ENCODE peak calls at places on chromosomes 13 and 19, in five cellular contexts. One of them, this sample, is unnamed.

GRCh38 chr13:52749446-52749845 is 9.8 kb upstream of the CNMD start:
- DNase-seq in HCT116: no peak
- DNase-seq in spleen: no peak
- DNase-seq in stomach: no peak
- DNase-seq in GM23338: no peak
- DNase-seq in this sample: no peak

GRCh38 chr19:4225902-4226301 is 3.4 kb upstream of the EBI3 start:
- DNase-seq in HCT116: no peak
- DNase-seq in GM23338: no peak
- DNase-seq in stomach: no peak
- DNase-seq in spleen: no peak
- DNase-seq in this sample: no peak

GRCh38 chr19:20422616-20423205 is 142.9 kb downstream of the ZNF737 start:
- DNase-seq in spleen: no peak
- DNase-seq in stomach: no peak
- DNase-seq in HCT116: no peak
- DNase-seq in GM23338: no peak
- DNase-seq in this sample: no peak

GRCh38 chr19:33297401-33298145 is 4.8 kb downstream of the CEBPA start:
- DNase-seq in HCT116: no peak
- DNase-seq in GM23338: no peak
- DNase-seq in stomach: no peak
- DNase-seq in spleen: peak; percentile 38
- DNase-seq in this sample: no peak

GRCh38 chr19:1026189-1027019 is at the start of gene CNN2:
- DNase-seq in GM23338: peak; percentile 93
- DNase-seq in HCT116: no peak
- DNase-seq in spleen: peak; percentile 95
- DNase-seq in stomach: peak; percentile 88
- DNase-seq in this sample: peak; percentile 86

GRCh38 chr13:42078113-42078769 is 29.8 kb downstream of the DGKH start:
- DNase-seq in spleen: no peak
- DNase-seq in HCT116: no peak
- DNase-seq in stomach: no peak
- DNase-seq in GM23338: peak; percentile 43
- DNase-seq in this sample: no peak

GRCh38 chr13:45778897-45779296 is 72.7 kb downstream of the SIAH3 start:
- DNase-seq in HCT116: no peak
- DNase-seq in GM23338: no peak
- DNase-seq in stomach: no peak
- DNase-seq in spleen: no peak
- DNase-seq in this sample: no peak

GRCh38 chr19:51724543-51724942 is 752 bp upstream of the HAS1 start:
- DNase-seq in HCT116: no peak
- DNase-seq in GM23338: no peak
- DNase-seq in spleen: no peak
- DNase-seq in stomach: no peak
- DNase-seq in this sample: no peak

GRCh38 chr13:108925070-108925469 is 295.7 kb downstream of the MYO16 start:
- DNase-seq in GM23338: no peak
- DNase-seq in spleen: no peak
- DNase-seq in stomach: no peak
- DNase-seq in HCT116: no peak
- DNase-seq in this sample: no peak

GRCh38 chr19:1219786-1220451 is 14.3 kb downstream of the STK11 start:
- DNase-seq in HCT116: no peak
- DNase-seq in spleen: no peak
- DNase-seq in stomach: no peak
- DNase-seq in GM23338: no peak
- DNase-seq in this sample: no peak

GRCh38 chr19:4717191-4717965 is 6.3 kb downstream of the DPP9 start:
- DNase-seq in spleen: no peak
- DNase-seq in stomach: no peak
- DNase-seq in HCT116: no peak
- DNase-seq in GM23338: no peak
- DNase-seq in this sample: no peak

GRCh38 chr13:73625562-73626339 is 508.5 kb downstream of the KLF12 start:
- DNase-seq in stomach: no peak
- DNase-seq in HCT116: no peak
- DNase-seq in spleen: no peak
- DNase-seq in GM23338: no peak
- DNase-seq in this sample: no peak

GRCh38 chr19:43489310-43489709 is 15.2 kb downstream of the PHLDB3 start:
- DNase-seq in stomach: no peak
- DNase-seq in HCT116: no peak
- DNase-seq in GM23338: no peak
- DNase-seq in spleen: no peak
- DNase-seq in this sample: no peak

GRCh38 chr13:44904982-44905381 is 84.3 kb downstream of the NUFIP1 start:
- DNase-seq in GM23338: no peak
- DNase-seq in stomach: peak; percentile 52
- DNase-seq in HCT116: no peak
- DNase-seq in spleen: no peak
- DNase-seq in this sample: no peak

GRCh38 chr19:11597202-11598102 is at the start of gene ZNF627:
- DNase-seq in GM23338: peak; percentile 100
- DNase-seq in stomach: peak; percentile 100
- DNase-seq in HCT116: peak; percentile 96
- DNase-seq in spleen: peak; percentile 98
- DNase-seq in this sample: peak; percentile 93

GRCh38 chr19:45424191-45425058 is 708 bp upstream of the ERCC1 start:
- DNase-seq in HCT116: peak; percentile 91
- DNase-seq in GM23338: peak; percentile 82
- DNase-seq in stomach: peak; percentile 62
- DNase-seq in spleen: peak; percentile 87
- DNase-seq in this sample: no peak

GRCh38 chr19:45423589-45424190 is at the start of gene ERCC1:
- DNase-seq in stomach: peak; percentile 99
- DNase-seq in spleen: peak; percentile 95
- DNase-seq in HCT116: peak; percentile 96
- DNase-seq in GM23338: peak; percentile 100
- DNase-seq in this sample: peak; percentile 91

GRCh38 chr19:45423033-45423588 is 606 bp downstream of the ERCC1 start:
- DNase-seq in GM23338: no peak
- DNase-seq in spleen: no peak
- DNase-seq in HCT116: no peak
- DNase-seq in stomach: no peak
- DNase-seq in this sample: no peak

DNA sequence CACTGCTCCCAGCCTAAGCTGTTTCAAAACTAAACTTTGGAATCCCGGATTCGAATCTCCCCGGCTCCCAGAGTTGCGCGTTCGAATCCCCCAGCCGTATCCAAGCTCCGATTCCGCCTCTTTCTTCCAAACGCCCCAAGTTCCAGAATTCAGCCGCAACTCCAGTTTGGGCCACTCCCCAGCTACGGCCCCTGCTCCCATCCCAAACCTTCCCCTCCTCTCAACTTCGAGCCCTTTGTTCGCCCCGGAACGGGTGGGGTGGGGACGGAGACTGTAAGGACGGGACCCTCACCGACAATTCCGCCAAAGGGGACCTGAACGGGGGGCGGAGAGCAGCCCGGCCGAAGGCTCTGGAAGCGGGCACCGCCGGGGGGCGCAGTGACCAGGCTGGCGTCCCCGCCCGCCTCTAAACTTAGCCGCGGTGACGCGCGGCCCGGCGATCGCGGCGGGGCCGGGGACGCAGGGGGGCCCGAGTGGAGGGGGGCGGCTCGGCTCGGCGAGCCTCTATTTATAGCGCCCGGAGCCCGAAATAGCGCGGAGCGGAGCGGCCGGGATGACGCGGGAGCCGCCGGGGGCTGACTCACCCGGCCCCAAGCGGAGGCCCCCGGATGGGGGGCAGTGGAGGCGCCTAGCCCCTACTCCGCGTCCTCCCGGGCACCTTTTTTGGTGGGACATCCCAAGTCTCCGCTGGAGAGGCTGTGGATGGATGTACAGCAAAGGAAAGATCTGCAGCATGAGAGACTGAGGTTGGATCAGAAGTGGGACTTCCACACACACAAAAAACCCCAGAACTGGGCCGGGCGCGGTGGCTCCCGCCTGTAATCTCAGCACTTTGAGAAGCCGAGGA is 4.9 kb upstream of the ERCC1 start:
- DNase-seq in HCT116: no peak
- DNase-seq in spleen: no peak
- DNase-seq in stomach: peak; percentile 38
- DNase-seq in GM23338: peak; percentile 84
- DNase-seq in this sample: peak; percentile 44
- TF ChIP-seq POLR2AphosphoS5 in HCT116: no peak
- TF ChIP-seq POLR2AphosphoS5 in spleen: peak; percentile 6
- TF ChIP-seq POLR2AphosphoS5 in stomach: peak; percentile 33
- TF ChIP-seq POLR2AphosphoS5 in GM23338: peak; percentile 24
- TF ChIP-seq POLR2AphosphoS5 in this sample: no peak

GRCh38 chr13:95267662-95268369 is 33.4 kb downstream of the ABCC4 start:
- DNase-seq in stomach: peak; percentile 33
- DNase-seq in spleen: no peak
- DNase-seq in GM23338: no peak
- DNase-seq in HCT116: no peak
- DNase-seq in this sample: no peak
- TF ChIP-seq POLR2AphosphoS5 in stomach: no peak
- TF ChIP-seq POLR2AphosphoS5 in spleen: no peak
- TF ChIP-seq POLR2AphosphoS5 in GM23338: no peak
- TF ChIP-seq POLR2AphosphoS5 in HCT116: no peak
- TF ChIP-seq POLR2AphosphoS5 in this sample: no peak

GRCh38 chr19:2822846-2823245 is 3.2 kb downstream of the ZNF554 start:
- DNase-seq in stomach: no peak
- DNase-seq in spleen: no peak
- DNase-seq in GM23338: no peak
- DNase-seq in HCT116: no peak
- DNase-seq in this sample: no peak
- TF ChIP-seq POLR2AphosphoS5 in stomach: no peak
- TF ChIP-seq POLR2AphosphoS5 in spleen: no peak
- TF ChIP-seq POLR2AphosphoS5 in GM23338: no peak
- TF ChIP-seq POLR2AphosphoS5 in HCT116: no peak
- TF ChIP-seq POLR2AphosphoS5 in this sample: no peak

GRCh38 chr19:8513687-8514504 is at the start of gene ZNF414:
- DNase-seq in GM23338: peak; percentile 100
- DNase-seq in spleen: peak; percentile 98
- DNase-seq in HCT116: peak; percentile 97
- DNase-seq in stomach: peak; percentile 98
- DNase-seq in this sample: peak; percentile 99
- TF ChIP-seq POLR2AphosphoS5 in GM23338: peak; percentile 91
- TF ChIP-seq POLR2AphosphoS5 in spleen: peak; percentile 97
- TF ChIP-seq POLR2AphosphoS5 in HCT116: peak; percentile 98
- TF ChIP-seq POLR2AphosphoS5 in stomach: peak; percentile 56
- TF ChIP-seq POLR2AphosphoS5 in this sample: peak; percentile 86

GRCh38 chr19:47001584-47001983 is 18.1 kb upstream of the NPAS1 start:
- DNase-seq in GM23338: no peak
- DNase-seq in stomach: no peak
- DNase-seq in spleen: no peak
- DNase-seq in HCT116: no peak
- DNase-seq in this sample: no peak
- TF ChIP-seq POLR2AphosphoS5 in GM23338: no peak
- TF ChIP-seq POLR2AphosphoS5 in stomach: no peak
- TF ChIP-seq POLR2AphosphoS5 in spleen: no peak
- TF ChIP-seq POLR2AphosphoS5 in HCT116: no peak
- TF ChIP-seq POLR2AphosphoS5 in this sample: no peak

GRCh38 chr13:49597043-49597669 is 11.8 kb upstream of the RCBTB1 start:
- DNase-seq in HCT116: no peak
- DNase-seq in GM23338: no peak
- DNase-seq in stomach: no peak
- DNase-seq in spleen: no peak
- DNase-seq in this sample: no peak
- TF ChIP-seq POLR2AphosphoS5 in HCT116: no peak
- TF ChIP-seq POLR2AphosphoS5 in GM23338: no peak
- TF ChIP-seq POLR2AphosphoS5 in stomach: no peak
- TF ChIP-seq POLR2AphosphoS5 in spleen: no peak
- TF ChIP-seq POLR2AphosphoS5 in this sample: no peak

GRCh38 chr19:49690656-49691242 is at the start of gene CPT1C:
- DNase-seq in stomach: peak; percentile 79
- DNase-seq in HCT116: no peak
- DNase-seq in spleen: peak; percentile 83
- DNase-seq in GM23338: peak; percentile 97
- DNase-seq in this sample: no peak
- TF ChIP-seq POLR2AphosphoS5 in stomach: no peak
- TF ChIP-seq POLR2AphosphoS5 in HCT116: peak; percentile 54
- TF ChIP-seq POLR2AphosphoS5 in spleen: peak; percentile 86
- TF ChIP-seq POLR2AphosphoS5 in GM23338: peak; percentile 99
- TF ChIP-seq POLR2AphosphoS5 in this sample: no peak